ENCODE peak calls at places on chromosomes 3 and 15, in six cellular contexts. I is HepG2, Q is GM12891, A is K562, Z is H1, T is GM12878. V is an unnamed sample.

GRCh38 chr3:36372534-36372935 is 7.8 kb upstream of the STAC start:
- DNase-seq in I (no peak), A (no peak), Q (no peak), Z (no peak), T (no peak), V (no peak)

GRCh38 chr15:44595246-44595645 is 58.3 kb downstream of the EIF3J start:
- DNase-seq in Z (no peak), A (no peak), Q (no peak), I (no peak), T (no peak), V (no peak)

GRCh38 chr15:38536201-38536676 is 28.4 kb downstream of the RASGRP1 start:
- DNase-seq in Q (no peak), I (no peak), A (no peak), Z (no peak), T (no peak), V (no peak)

GRCh38 chr15:93024716-93025624 is 64.0 kb downstream of the RGMA start:
- DNase-seq in T (no peak), I (no peak), A (no peak), Z (no peak), Q (no peak), V (no peak)

GRCh38 chr3:127203024-127203423 is 10.1 kb downstream of the PRR23E start:
- DNase-seq in A (no peak), Z (no peak), T (no peak), Q (no peak), I (no peak), V (no peak)

GRCh38 chr3:139374099-139374498 is 15.3 kb downstream of the COPB2 start:
- DNase-seq in T (no peak), I (no peak), Z (no peak), A (no peak), Q (no peak), V (no peak)

GRCh38 chr3:112671930-112672715 is 31.2 kb upstream of the CCDC80 start:
- DNase-seq in I (no peak), Q (no peak), A (peak; percentile 25), Z (no peak), T (no peak), V (no peak)

GRCh38 chr15:58383876-58384275 is 47.9 kb upstream of the LIPC start:
- DNase-seq in Z (peak; percentile 67), Q (no peak), A (peak; percentile 57), I (no peak), T (no peak), V (no peak)

GRCh38 chr3:100536093-100536492 is 43.7 kb downstream of the TMEM45A start:
- DNase-seq in Q (no peak), A (no peak), Z (no peak), I (peak; percentile 24), T (no peak), V (no peak)

GRCh38 chr3:72134989-72135451 is 350.1 kb upstream of the PROK2 start:
- DNase-seq in Z (no peak), I (no peak), A (no peak), T (no peak), Q (no peak), V (no peak)

GRCh38 chr3:79872483-79872882 is 104.7 kb upstream of the ROBO1 start:
- DNase-seq in T (no peak), Z (no peak), A (no peak), Q (no peak), I (no peak), V (no peak)

GRCh38 chr3:146543461-146544012 is 870 bp downstream of the PLSCR1 start:
- DNase-seq in T (no peak), A (peak; percentile 63), Q (no peak), I (no peak), Z (no peak), V (peak; percentile 2)

GRCh38 chr3:187491371-187491770 is 123.2 kb downstream of the RTP4 start:
- DNase-seq in A (no peak), I (no peak), Z (no peak), T (no peak), Q (no peak), V (no peak)

GRCh38 chr3:38582941-38583645 is 66.4 kb downstream of the SCN5A start:
- DNase-seq in A (no peak), Q (no peak), Z (peak; percentile 27), I (no peak), T (no peak), V (no peak)

GRCh38 chr3:149969110-149969944 is 1.4 kb downstream of the PFN2 start:
- DNase-seq in T (no peak), A (peak; percentile 23), Q (no peak), Z (no peak), I (peak; percentile 78), V (no peak)

GRCh38 chr3:32940726-32941125 is 10.7 kb upstream of the CCR4 start:
- DNase-seq in T (no peak), I (no peak), A (no peak), Q (no peak), Z (peak; percentile 44), V (no peak)

GRCh38 chr3:108661699-108662098 is 72.2 kb downstream of the DZIP3 start:
- DNase-seq in A (no peak), I (no peak), Z (no peak), T (no peak), Q (no peak), V (no peak)

GRCh38 chr3:38165722-38166387 is 518 bp downstream of the OXSR1 start:
- DNase-seq in Z (no peak), T (no peak), Q (peak; percentile 35), I (peak; percentile 31), A (peak; percentile 77), V (no peak)

GRCh38 chr3:97871788-97872187 is 50.0 kb downstream of the CRYBG3 start:
- DNase-seq in I (no peak), Q (no peak), Z (no peak), T (no peak), A (no peak), V (no peak)

GRCh38 chr3:116835658-116836057 is 126.1 kb downstream of the TUSC7 start:
- DNase-seq in Z (no peak), T (no peak), A (no peak), Q (no peak), I (no peak), V (no peak)

GRCh38 chr15:49075876-49076275 is 29.6 kb upstream of the SECISBP2L start:
- DNase-seq in A (no peak), T (no peak), I (no peak), Z (no peak), Q (no peak), V (no peak)

GRCh38 chr15:70343961-70344360 is 246.2 kb upstream of the TLE3 start:
- DNase-seq in Q (no peak), I (no peak), A (no peak), Z (peak; percentile 10), T (no peak), V (no peak)

GRCh38 chr3:128874481-128875180 is 4.8 kb upstream of the ACAD9 start:
- DNase-seq in Z (no peak), A (no peak), T (no peak), Q (no peak), I (no peak), V (no peak)

DNA sequence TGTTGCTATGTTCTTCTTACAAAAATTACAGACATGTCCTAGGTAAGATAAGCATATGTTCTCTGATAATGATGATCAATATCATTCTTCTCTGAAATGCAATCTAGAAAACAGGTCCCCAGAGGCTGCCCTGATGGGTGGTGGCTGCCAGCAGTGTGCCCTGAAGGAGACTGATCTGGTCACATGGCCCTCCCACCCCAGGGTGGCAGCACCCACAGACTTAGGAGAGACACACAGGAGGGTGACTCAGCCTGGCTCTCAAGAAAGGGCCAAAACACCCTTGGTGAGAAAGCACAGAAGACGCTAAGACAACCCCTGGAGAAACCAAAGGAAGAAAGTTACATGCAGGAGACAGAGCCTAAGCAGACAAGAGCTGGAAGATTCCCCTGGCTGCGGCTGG is 203.7 kb downstream of the TJP1 start:
- DNase-seq in T (no peak), A (no peak), Q (no peak), I (no peak), Z (no peak), V (no peak)
- TF ChIP-seq POLR2A in T (no peak), A (no peak), Q (no peak), I (no peak), Z (no peak), V (no peak)

GRCh38 chr15:71512281-71513016 is 297.9 kb upstream of the NR2E3 start:
- DNase-seq in T (no peak), A (no peak), Q (no peak), Z (no peak), I (peak; percentile 71), V (no peak)
- TF ChIP-seq TAF1 in T (no peak), A (no peak), Q (no peak), Z (no peak), I (no peak), V (no peak)

GRCh38 chr3:195823998-195824397 is 12.3 kb upstream of the MUC4 start:
- DNase-seq in A (peak; percentile 39), Q (no peak), I (no peak), T (no peak), Z (no peak), V (no peak)

GRCh38 chr3:195825857-195826804 is 14.4 kb upstream of the MUC4 start:
- DNase-seq in Q (no peak), Z (no peak), I (no peak), A (no peak), T (no peak), V (no peak)

GRCh38 chr3:195823286-195823685 is 11.6 kb upstream of the MUC4 start:
- DNase-seq in Z (no peak), I (no peak), A (no peak), Q (no peak), T (no peak), V (no peak)

GRCh38 chr3:195822131-195822696 is 10.5 kb upstream of the MUC4 start:
- DNase-seq in A (no peak), I (no peak), T (no peak), Z (no peak), Q (no peak), V (no peak)

DNA sequence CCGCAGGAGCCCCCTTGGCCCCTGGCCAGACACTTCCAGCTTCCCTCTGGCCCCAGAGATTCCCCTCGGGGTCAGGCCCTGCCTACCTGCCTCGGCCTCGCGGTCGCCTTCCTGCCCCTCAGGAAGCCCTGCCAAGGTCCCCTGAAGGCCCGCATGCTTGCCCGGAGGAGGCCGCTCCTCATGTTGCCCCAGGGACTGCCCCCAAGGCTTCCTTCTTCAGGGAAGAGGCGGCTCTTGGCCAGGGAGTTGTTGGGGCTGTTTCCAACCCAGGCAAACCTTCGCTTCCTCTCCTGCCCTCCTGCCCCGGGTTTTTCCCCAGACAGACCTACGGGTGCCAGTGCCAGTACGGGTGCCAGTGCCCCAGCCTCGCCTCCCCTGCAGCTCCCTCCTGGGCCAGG is 13.5 kb upstream of the MUC4 start:
- DNase-seq in Q (no peak), I (no peak), T (no peak), A (no peak), Z (no peak), V (no peak)
- TF ChIP-seq POLR2AphosphoS5 in Q (no peak), I (no peak), T (no peak), A (no peak), Z (no peak), V (no peak)

GRCh38 chr3:132032959-132033358 is 1.9 kb downstream of the CPNE4 start:
- DNase-seq in A (no peak), I (no peak), Z (no peak), T (no peak), Q (no peak), V (no peak)
- TF ChIP-seq POLR2A in A (no peak), I (no peak), Z (no peak), T (no peak), Q (no peak), V (no peak)

V was measured in GM12892.